ENCODE peak calls at places on chromosomes 3 and 15, in nine cellular contexts. D, F, C, S, U, T, Y, X and B are unnamed samples.

GRCh38 chr3:51319271-51319670 is 65.8 kb upstream of the MANF start:
- DNase-seq in D (no peak), F (no peak), C (no peak), S (no peak), U (no peak), T (no peak), Y (no peak), X (no peak), B (no peak)

GRCh38 chr15:57509121-57509520 is 82.6 kb upstream of the MYZAP start:
- DNase-seq in D (peak; percentile 68), F (no peak), C (no peak), S (no peak), U (no peak), T (no peak), Y (no peak), X (no peak), B (no peak)

GRCh38 chr3:52230461-52230860 is 5.0 kb upstream of the TLR9 start:
- DNase-seq in D (no peak), F (no peak), C (no peak), S (no peak), U (no peak), T (no peak), Y (no peak), X (no peak), B (no peak)

GRCh38 chr3:127698264-127699097 is 25.7 kb downstream of the ABTB1 start:
- DNase-seq in D (no peak), F (no peak), C (no peak), S (no peak), U (no peak), T (no peak), Y (no peak), X (no peak), B (no peak)

GRCh38 chr15:85771781-85772445 is 22.8 kb downstream of the KLHL25 start:
- DNase-seq in D (no peak), F (no peak), C (no peak), S (peak; percentile 63), U (peak; percentile 72), T (no peak), Y (no peak), X (no peak), B (no peak)

GRCh38 chr15:89130194-89130593 is 41.9 kb downstream of the ABHD2 start:
- DNase-seq in D (no peak), F (no peak), C (no peak), S (no peak), U (no peak), T (no peak), Y (no peak), X (no peak), B (no peak)

GRCh38 chr3:76661527-76662250 is 378.2 kb upstream of the ROBO2 start:
- DNase-seq in D (no peak), F (no peak), C (no peak), S (no peak), U (no peak), T (no peak), Y (no peak), X (no peak), B (no peak)

GRCh38 chr15:85063088-85063487 is 81.4 kb downstream of the PDE8A start:
- DNase-seq in D (no peak), F (no peak), C (no peak), S (no peak), U (no peak), T (no peak), Y (no peak), X (no peak), B (no peak)

GRCh38 chr15:85639752-85640381 is 154.9 kb downstream of the KLHL25 start:
- DNase-seq in D (no peak), F (no peak), C (peak; percentile 3), S (no peak), U (peak; percentile 65), T (peak; percentile 48), Y (no peak), X (no peak), B (peak; percentile 24)

GRCh38 chr3:42653560-42654330 is at the start of gene ZBTB47:
- DNase-seq in D (peak; percentile 41), F (peak; percentile 63), C (peak; percentile 44), S (no peak), U (peak; percentile 49), T (peak; percentile 16), Y (peak; percentile 68), X (peak; percentile 66), B (peak; percentile 34)

GRCh38 chr3:126436826-126437717 is 38.6 kb downstream of the ZXDC start:
- DNase-seq in D (no peak), F (no peak), C (no peak), S (no peak), U (no peak), T (no peak), Y (no peak), X (peak; percentile 4), B (no peak)

GRCh38 chr3:123271466-123272159 is 69.9 kb downstream of the SEC22A start:
- DNase-seq in D (no peak), F (no peak), C (no peak), S (no peak), U (no peak), T (no peak), Y (no peak), X (no peak), B (no peak)

GRCh38 chr15:90451215-90451850 is 63.3 kb downstream of the IQGAP1 start:
- DNase-seq in D (no peak), F (no peak), C (peak; percentile 77), S (no peak), U (peak; percentile 85), T (peak; percentile 30), Y (no peak), X (no peak), B (peak; percentile 34)

GRCh38 chr3:194231840-194232832 is 96.2 kb downstream of the HES1 start:
- DNase-seq in D (no peak), F (no peak), C (peak; percentile 52), S (peak; percentile 60), U (no peak), T (peak; percentile 48), Y (no peak), X (no peak), B (no peak)

GRCh38 chr3:109132801-109133473 is 3.6 kb upstream of the C3orf85 start:
- DNase-seq in D (no peak), F (peak; percentile 61), C (peak; percentile 69), S (no peak), U (peak; percentile 62), T (peak; percentile 7), Y (no peak), X (no peak), B (no peak)

GRCh38 chr3:188270423-188270972 is 116.5 kb downstream of the LPP start:
- DNase-seq in D (no peak), F (peak; percentile 64), C (peak; percentile 60), S (peak; percentile 77), U (peak; percentile 95), T (peak; percentile 62), Y (no peak), X (no peak), B (no peak)

GRCh38 chr3:178508443-178508825 is 27.8 kb upstream of the KCNMB2 start:
- DNase-seq in D (no peak), F (no peak), C (no peak), S (no peak), U (no peak), T (no peak), Y (no peak), X (no peak), B (no peak)
- H3K27ac ChIP-seq in D (no peak overlapping the region), F (peak overlapping the region; percentile 73), C (no peak overlapping the region), S (no peak overlapping the region), U (no peak overlapping the region), T (no peak overlapping the region), Y (no peak overlapping the region), X (no peak overlapping the region), B (no peak overlapping the region)

GRCh38 chr3:67774676-67775075 is 120.3 kb upstream of the SUCLG2 start:
- DNase-seq in D (no peak), F (no peak), C (no peak), S (no peak), U (no peak), T (no peak), Y (no peak), X (no peak), B (no peak)
- TF ChIP-seq CTCF in D (no peak), F (no peak), C (no peak), S (no peak), U (no peak), T (no peak), Y (no peak), X (no peak), B (no peak)

DNA sequence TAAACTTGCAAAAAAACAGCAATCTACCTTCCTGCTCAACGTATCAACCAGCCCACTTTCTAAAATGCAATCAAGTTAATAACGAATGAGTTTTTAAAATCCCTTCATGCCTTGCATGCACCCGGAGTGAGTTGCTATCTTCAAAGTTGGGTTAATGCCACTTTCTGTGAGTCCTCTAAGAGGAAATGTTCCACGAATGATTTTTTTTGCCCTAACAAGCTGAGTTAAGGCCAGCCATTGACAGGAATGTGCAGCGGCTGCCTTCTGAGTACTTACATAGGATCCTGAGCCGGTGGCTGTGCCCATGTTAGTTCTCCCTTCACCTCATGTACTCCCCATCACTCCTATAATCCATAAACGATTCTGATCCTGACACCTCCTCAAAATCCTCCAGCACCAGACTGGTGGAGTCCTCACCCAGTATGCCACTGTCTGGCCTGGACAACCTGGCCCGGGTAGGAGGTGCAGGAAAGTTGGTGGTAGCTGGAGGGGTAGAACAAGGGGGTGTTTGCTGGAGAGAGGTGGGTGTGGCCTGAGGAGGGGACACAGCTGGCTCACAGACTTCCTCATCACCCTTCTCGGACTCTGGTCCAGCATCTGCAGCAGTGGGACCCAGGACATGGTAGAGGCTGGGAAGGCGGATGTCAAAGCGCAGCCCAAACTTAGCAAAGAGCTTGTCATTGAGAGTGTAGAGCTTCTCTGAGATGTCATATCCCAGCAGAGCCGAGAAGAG is 12.4 kb downstream of the POPDC2 start:
- DNase-seq in D (no peak), F (no peak), C (no peak), S (no peak), U (no peak), T (no peak), Y (no peak), X (no peak), B (no peak)
- H3K27ac ChIP-seq in D (no peak overlapping the region), F (no peak overlapping the region), C (no peak overlapping the region), S (peak overlapping the region; percentile 42), U (no peak overlapping the region), T (no peak overlapping the region), Y (peak overlapping the region; percentile 89), X (no peak overlapping the region), B (no peak overlapping the region)

GRCh38 chr15:65132841-65133549 is 613 bp downstream of the PDCD7 start:
- DNase-seq in D (peak; percentile 80), F (peak; percentile 74), C (peak; percentile 11), S (no peak), U (peak; percentile 36), T (peak; percentile 62), Y (peak; percentile 25), X (peak; percentile 46), B (peak; percentile 66)

GRCh38 chr15:65133550-65134200 is at the start of gene PDCD7:
- DNase-seq in D (peak; percentile 92), F (peak; percentile 93), C (peak; percentile 85), S (peak; percentile 75), U (peak; percentile 93), T (peak; percentile 85), Y (peak; percentile 89), X (peak; percentile 82), B (peak; percentile 90)

DNA sequence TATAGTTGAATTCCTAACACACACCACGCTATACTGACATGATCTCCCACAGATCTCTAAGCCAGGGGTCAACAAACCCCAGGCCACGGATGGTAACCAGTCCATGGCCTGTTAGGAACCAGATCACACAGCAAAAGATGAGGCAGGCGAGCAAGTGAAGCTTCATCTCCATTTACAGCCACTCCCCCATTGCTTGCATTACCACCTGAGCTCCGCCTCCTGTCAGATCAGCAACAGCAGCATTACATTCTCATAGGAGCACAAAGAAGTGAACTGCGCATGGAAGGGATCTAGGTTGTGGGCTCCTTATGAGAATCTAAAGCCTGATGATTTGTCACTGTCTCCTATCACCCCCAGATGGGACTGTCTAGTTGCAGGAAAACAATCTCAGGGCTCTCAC is 2.7 kb downstream of the PDCD7 start:
- DNase-seq in D (peak; percentile 20), F (no peak), C (no peak), S (no peak), U (no peak), T (no peak), Y (no peak), X (no peak), B (no peak)
- TF ChIP-seq CTCF in D (no peak), F (no peak), C (no peak), S (no peak), U (no peak), T (no peak), Y (no peak), X (no peak), B (no peak)